ENCODE peak calls at places on chromosomes 3 and 15, in ten cellular contexts. T, E, I, X, Z, A, P, M, J and D are unnamed samples.

GRCh38 chr15:51366911-51367310 is 25.5 kb downstream of the GLDN start:
- DNase-seq in M (no peak), E (peak; percentile 20), I (no peak), A (peak; percentile 78), P (no peak), J (no peak), T (no peak), X (no peak), Z (no peak), D (no peak)

GRCh38 chr3:190697901-190698300 is 164.6 kb downstream of the GMNC start:
- DNase-seq in E (peak; percentile 11), J (peak; percentile 51), Z (no peak), T (no peak), P (no peak), X (no peak), M (peak; percentile 40), I (peak; percentile 68), A (peak; percentile 82), D (no peak)

GRCh38 chr3:53224026-53224425 is 31.8 kb downstream of the TKT start:
- DNase-seq in P (no peak), J (no peak), M (no peak), E (no peak), T (no peak), A (no peak), X (no peak), I (no peak), Z (no peak), D (no peak)

GRCh38 chr3:153160451-153161137 is 1.4 kb upstream of the RAP2B start:
- DNase-seq in X (peak; percentile 90), J (peak; percentile 98), E (peak; percentile 92), P (peak; percentile 68), I (peak; percentile 68), Z (peak; percentile 66), M (peak; percentile 93), T (peak; percentile 70), A (peak; percentile 97), D (peak; percentile 78)

GRCh38 chr15:53251998-53252397 is 461.9 kb upstream of the ONECUT1 start:
- DNase-seq in E (no peak), M (no peak), Z (no peak), J (no peak), A (no peak), P (no peak), I (no peak), X (no peak), T (no peak), D (no peak)

GRCh38 chr15:59998256-59999063 is 5.7 kb upstream of the FOXB1 start:
- DNase-seq in I (no peak), A (no peak), X (no peak), T (no peak), P (no peak), E (no peak), M (no peak), Z (no peak), J (no peak), D (no peak)

GRCh38 chr3:156382458-156383346 is 172.2 kb downstream of the SSR3 start:
- DNase-seq in Z (no peak), E (peak; percentile 67), X (no peak), J (peak; percentile 43), A (peak; percentile 56), M (no peak), T (no peak), P (no peak), I (peak; percentile 58), D (no peak)

GRCh38 chr3:119660474-119661150 is at the start of gene POPDC2:
- DNase-seq in M (peak; percentile 57), Z (no peak), I (no peak), A (no peak), J (no peak), T (no peak), E (no peak), X (no peak), P (no peak), D (no peak)

GRCh38 chr3:155076888-155077287 is 3.2 kb upstream of the MME start:
- DNase-seq in A (peak; percentile 55), T (no peak), I (no peak), M (no peak), P (no peak), Z (no peak), X (no peak), J (peak; percentile 29), E (no peak), D (no peak)

GRCh38 chr3:119396870-119397269 is 66.5 kb downstream of the TMEM39A start:
- DNase-seq in I (no peak), X (no peak), A (no peak), T (no peak), J (no peak), M (no peak), Z (no peak), E (no peak), P (no peak), D (no peak)

GRCh38 chr3:149610351-149611105 is 47.3 kb downstream of the WWTR1 start:
- DNase-seq in T (no peak), A (peak; percentile 59), Z (no peak), M (no peak), I (no peak), E (no peak), X (peak; percentile 72), J (peak; percentile 51), P (no peak), D (peak; percentile 65)

GRCh38 chr15:43509002-43509922 is 8.1 kb upstream of the MAP1A start:
- DNase-seq in Z (no peak), M (no peak), A (peak; percentile 49), T (no peak), X (peak; percentile 68), J (no peak), E (no peak), P (no peak), I (no peak), D (no peak)

GRCh38 chr15:78223396-78224023 is 10.9 kb downstream of the ACSBG1 start:
- DNase-seq in A (no peak), I (no peak), X (no peak), Z (no peak), M (no peak), P (no peak), T (no peak), E (no peak), J (no peak), D (no peak)

GRCh38 chr15:67065531-67066005 is at the start of gene SMAD3:
- DNase-seq in I (peak; percentile 92), A (peak; percentile 89), P (peak; percentile 74), E (peak; percentile 97), Z (peak; percentile 71), T (peak; percentile 70), M (peak; percentile 95), X (peak; percentile 95), J (peak; percentile 97), D (peak; percentile 78)

GRCh38 chr3:54994026-54994626 is 66.3 kb upstream of the LRTM1 start:
- DNase-seq in P (no peak), X (no peak), I (no peak), Z (no peak), A (peak; percentile 29), T (no peak), J (peak; percentile 68), E (no peak), M (no peak), D (no peak)

GRCh38 chr3:187833799-187834578 is 88.7 kb upstream of the BCL6 start:
- DNase-seq in Z (no peak), X (no peak), T (no peak), I (no peak), E (no peak), M (no peak), J (no peak), P (no peak), A (no peak), D (no peak)

GRCh38 chr15:99507016-99507731 is 58.6 kb upstream of the MEF2A start:
- DNase-seq in T (no peak), P (no peak), X (no peak), M (no peak), Z (no peak), E (peak; percentile 67), I (peak; percentile 83), A (peak; percentile 64), J (no peak), D (no peak)

GRCh38 chr15:70569139-70569717 is 194.1 kb downstream of the UACA start:
- DNase-seq in J (peak; percentile 48), E (peak; percentile 81), T (no peak), Z (no peak), I (peak; percentile 42), M (no peak), P (no peak), X (peak; percentile 55), A (peak; percentile 87), D (peak; percentile 21)

GRCh38 chr3:30596161-30596560 is 10.2 kb upstream of the TGFBR2 start:
- DNase-seq in I (no peak), P (no peak), M (no peak), T (no peak), A (peak; percentile 53), J (peak; percentile 48), X (no peak), Z (no peak), E (no peak), D (no peak)